ENCODE peak calls at places on chromosomes 13 and 19, in eight cellular contexts. Q, A, N, L, D, V, F and M are unnamed samples.

GRCh38 chr19:45526971-45527370 is 19.7 kb downstream of the VASP start:
- DNase-seq in Q (no peak), L (no peak), D (no peak), A (no peak), N (no peak), F (no peak), V (no peak), M (no peak)

GRCh38 chr13:74299688-74300087 is 165.5 kb upstream of the KLF12 start:
- DNase-seq in F (no peak), Q (no peak), L (no peak), V (no peak), N (no peak), D (no peak), A (no peak), M (no peak)

GRCh38 chr13:114070098-114070799 is 62.2 kb downstream of the RASA3 start:
- DNase-seq in N (no peak), Q (no peak), F (no peak), D (no peak), A (no peak), L (no peak), V (no peak), M (no peak)

GRCh38 chr19:31436121-31436776 is 87.0 kb upstream of the TSHZ3 start:
- DNase-seq in F (peak), Q (no peak), A (no peak), D (peak), L (no peak), V (no peak), N (no peak), M (no peak)

GRCh38 chr13:104015646-104016396 is 949.6 kb upstream of the SLC10A2 start:
- DNase-seq in N (no peak), L (no peak), V (no peak), Q (no peak), F (peak), D (no peak), A (peak), M (no peak)

GRCh38 chr13:73482556-73482955 is 423.8 kb downstream of the KLF5 start:
- DNase-seq in F (no peak), N (no peak), D (no peak), A (no peak), Q (no peak), V (no peak), L (no peak), M (no peak)

GRCh38 chr19:48867119-48867921 is 1.1 kb downstream of the PLEKHA4 start:
- DNase-seq in N (no peak), F (peak), Q (no peak), L (no peak), D (no peak), A (no peak), V (no peak), M (no peak)

GRCh38 chr19:18846862-18847515 is 15.2 kb downstream of the UPF1 start:
- DNase-seq in A (no peak), L (peak), N (peak), V (peak), F (peak), D (peak), Q (peak), M (peak)

GRCh38 chr19:57720878-57721277 is 6.5 kb downstream of the ZNF671 start:
- DNase-seq in V (no peak), A (no peak), L (no peak), N (no peak), Q (no peak), F (no peak), D (peak), M (no peak)

GRCh38 chr19:18379803-18380747 is 5.9 kb upstream of the GDF15 start:
- DNase-seq in A (no peak), F (peak), Q (no peak), V (no peak), D (peak), N (no peak), L (no peak), M (no peak)

GRCh38 chr13:102799544-102800144 is 725 bp downstream of the BIVM start:
- DNase-seq in L (peak), N (peak), V (peak), A (no peak), D (peak), Q (no peak), F (peak), M (peak)

GRCh38 chr13:44350775-44351504 is 22.7 kb upstream of the SERP2 start:
- DNase-seq in V (no peak), F (no peak), A (no peak), L (no peak), Q (no peak), N (peak), D (no peak), M (no peak)

GRCh38 chr19:46601318-46602224 is at the start of gene CALM3:
- DNase-seq in L (peak), Q (no peak), F (no peak), D (no peak), N (no peak), V (peak), A (no peak), M (no peak)

GRCh38 chr13:40777957-40778235 is 6.9 kb upstream of the MRPS31 start:
- DNase-seq in F (no peak), L (no peak), D (peak), N (no peak), Q (no peak), A (no peak), V (no peak), M (no peak)

GRCh38 chr13:41917641-41918040 is 43.3 kb downstream of the VWA8 start:
- DNase-seq in A (peak), L (no peak), Q (no peak), N (no peak), V (no peak), F (peak), D (peak), M (no peak)

GRCh38 chr19:2136796-2137195 is 14.6 kb downstream of the AP3D1 start:
- DNase-seq in A (no peak), D (no peak), L (no peak), Q (no peak), V (no peak), F (no peak), N (no peak), M (no peak)

GRCh38 chr19:5093297-5093858 is 124.5 kb downstream of the KDM4B start:
- DNase-seq in L (no peak), N (no peak), F (no peak), Q (peak), D (no peak), A (no peak), V (no peak), M (no peak)

GRCh38 chr13:34734932-34735331 is 207.1 kb upstream of the NBEA start:
- DNase-seq in A (no peak), Q (no peak), N (no peak), L (no peak), F (no peak), V (no peak), D (no peak), M (no peak)

GRCh38 chr19:18029617-18030338 is 21.8 kb downstream of the ARRDC2 start:
- DNase-seq in V (no peak), L (no peak), Q (no peak), N (no peak), F (no peak), A (no peak), D (peak), M (no peak)

GRCh38 chr13:52158629-52159158 is 703 bp downstream of the NEK3 start:
- DNase-seq in A (no peak), D (peak), Q (no peak), F (peak), N (no peak), L (no peak), V (peak), M (no peak)

GRCh38 chr13:80259159-80259558 is 81.8 kb downstream of the SPRY2 start:
- DNase-seq in V (no peak), N (no peak), D (no peak), L (no peak), F (no peak), Q (no peak), A (no peak), M (no peak)

GRCh38 chr19:46404884-46405658 is 8.3 kb downstream of the CCDC8 start:
- DNase-seq in F (peak), A (no peak), L (no peak), D (no peak), N (no peak), Q (peak), V (peak), M (no peak)

GRCh38 chr13:22848539-22849052 is 332.2 kb upstream of the SGCG start:
- DNase-seq in A (no peak), N (peak), F (no peak), V (peak), Q (no peak), L (no peak), D (no peak), M (no peak)

GRCh38 chr19:1672038-1672768 is 19.8 kb upstream of the TCF3 start:
- DNase-seq in V (peak), L (no peak), Q (peak), D (peak), N (peak), F (peak), A (no peak), M (peak)

GRCh38 chr19:32971012-32971595 is 654 bp downstream of the CEP89 start:
- DNase-seq in Q (no peak), A (no peak), D (peak), V (no peak), N (no peak), L (no peak), F (no peak), M (no peak)

GRCh38 chr19:21238670-21239069 is 90.5 kb downstream of the ZNF708 start:
- DNase-seq in N (no peak), A (no peak), Q (no peak), F (no peak), V (no peak), L (no peak), D (no peak), M (no peak)

GRCh38 chr19:3029070-3029923 is at the start of gene TLE2:
- DNase-seq in L (no peak), D (no peak), F (no peak), Q (no peak), A (no peak), N (no peak), V (peak), M (no peak)

GRCh38 chr13:27283906-27284523 is 13.4 kb downstream of the RASL11A start:
- DNase-seq in L (peak), D (peak), F (peak), A (no peak), N (no peak), V (no peak), Q (no peak), M (no peak)

GRCh38 chr13:59494560-59494970 is 669.2 kb downstream of the DIAPH3 start:
- DNase-seq in L (no peak), D (peak), F (peak), N (no peak), A (peak), V (no peak), Q (no peak), M (no peak)

GRCh38 chr13:94345374-94346195 is 133.9 kb downstream of the DCT start:
- DNase-seq in L (no peak), D (peak), Q (no peak), V (no peak), N (no peak), F (peak), A (no peak), M (no peak)

GRCh38 chr13:113506871-113507388 is 16.4 kb upstream of the DCUN1D2 start:
- DNase-seq in L (no peak), V (no peak), F (no peak), Q (no peak), N (no peak), D (no peak), A (no peak), M (no peak)

GRCh38 chr13:36913463-36913862 is 6.6 kb downstream of the SMAD9 start:
- DNase-seq in F (no peak), N (no peak), L (no peak), V (no peak), A (no peak), Q (no peak), D (no peak), M (no peak)

GRCh38 chr19:35329323-35329722 is 336 bp downstream of the CD22 start:
- DNase-seq in N (no peak), V (no peak), F (no peak), D (no peak), L (no peak), A (no peak), Q (no peak), M (no peak)

GRCh38 chr13:26498524-26499208 is 58.8 kb upstream of the WASF3 start:
- DNase-seq in A (no peak), V (no peak), D (peak), Q (no peak), F (peak), N (no peak), L (no peak), M (no peak)

GRCh38 chr13:55893541-55893940 is 1247.2 kb upstream of the PRR20A start:
- DNase-seq in N (no peak), V (no peak), A (no peak), Q (no peak), F (no peak), L (no peak), D (no peak), M (no peak)